ENCODE peak calls at places on chromosomes 13 and 19, in six cellular contexts. C is NCI-H226; L is CD8-positive, alpha-beta memory T cell; G is amniotic stem cell; A is AG04449; V is DMS 273 treated with DMSO at 0.1 percent for 48 hours. E is an unnamed sample.
A peak's percentile ranks its signal among the peaks of the same experiment; 100 is the strongest.

GRCh38 chr13:42626461-42626860 is 52.5 kb downstream of the TNFSF11 start:
- DNase-seq in C (no peak), L (no peak), G (no peak), A (no peak), V (no peak), E (no peak)

GRCh38 chr13:91767681-91768080 is 369.3 kb downstream of the GPC5 start:
- DNase-seq in C (peak; percentile 40), L (no peak), G (no peak), A (no peak), V (no peak), E (no peak)

GRCh38 chr13:60448907-60449510 is 52.0 kb downstream of the TDRD3 start:
- DNase-seq in C (peak; percentile 20), L (no peak), G (no peak), A (peak; percentile 12), V (no peak), E (no peak)

GRCh38 chr19:40247178-40247577 is 20.7 kb upstream of the CCNP start:
- DNase-seq in C (no peak), L (no peak), G (no peak), A (no peak), V (no peak), E (no peak)

GRCh38 chr13:46682015-46682414 is 114.9 kb downstream of the ESD start:
- DNase-seq in C (no peak), L (no peak), G (no peak), A (no peak), V (no peak), E (no peak)

GRCh38 chr19:46824887-46825730 is 25.5 kb downstream of the AP2S1 start:
- DNase-seq in C (no peak), L (no peak), G (no peak), A (no peak), V (no peak), E (no peak)

GRCh38 chr13:58437436-58437835 is 805.9 kb downstream of the PCDH17 start:
- DNase-seq in C (no peak), L (no peak), G (no peak), A (no peak), V (no peak), E (no peak)

GRCh38 chr19:10568444-10568825 is 344 bp downstream of the CDKN2D start:
- DNase-seq in C (no peak), L (no peak), G (no peak), A (no peak), V (no peak), E (no peak)

GRCh38 chr19:41886761-41887710 is 4.1 kb downstream of the ARHGEF1 start:
- DNase-seq in C (no peak), L (peak; percentile 95), G (no peak), A (no peak), V (no peak), E (no peak)

GRCh38 chr13:110187501-110188161 is 119.3 kb downstream of the COL4A1 start:
- DNase-seq in C (peak; percentile 93), L (no peak), G (peak; percentile 16), A (peak; percentile 9), V (no peak), E (no peak)

GRCh38 chr13:95660981-95661581 is 15.9 kb upstream of the DNAJC3 start:
- DNase-seq in C (peak; percentile 27), L (peak; percentile 13), G (peak; percentile 37), A (no peak), V (no peak), E (no peak)

GRCh38 chr19:5136060-5136855 is 167.3 kb downstream of the KDM4B start:
- DNase-seq in C (no peak), L (no peak), G (no peak), A (no peak), V (no peak), E (no peak)

GRCh38 chr19:35777411-35777841 is 2.1 kb downstream of the ARHGAP33 start:
- DNase-seq in C (no peak), L (no peak), G (no peak), A (no peak), V (no peak), E (no peak)

GRCh38 chr13:43301341-43301969 is 278.1 kb downstream of the DNAJC15 start:
- DNase-seq in C (no peak), L (no peak), G (no peak), A (no peak), V (no peak), E (no peak)

GRCh38 chr13:111245781-111246384 is 74.6 kb upstream of the TEX29 start:
- DNase-seq in C (no peak), L (no peak), G (peak; percentile 28), A (no peak), V (no peak), E (no peak)

GRCh38 chr13:99663185-99663825 is 162.0 kb downstream of the TM9SF2 start:
- DNase-seq in C (no peak), L (no peak), G (no peak), A (no peak), V (no peak), E (no peak)

GRCh38 chr19:52922841-52923781 is at the start of gene ZNF888:
- DNase-seq in C (peak; percentile 75), L (peak; percentile 77), G (peak; percentile 38), A (no peak), V (peak; percentile 67), E (peak; percentile 79)

GRCh38 chr13:45108716-45109706 is 11.3 kb upstream of the GTF2F2 start:
- DNase-seq in C (peak; percentile 52), L (peak; percentile 18), G (no peak), A (no peak), V (no peak), E (no peak)

GRCh38 chr19:32811151-32811550 is 58.4 kb downstream of the SLC7A9 start:
- DNase-seq in C (no peak), L (no peak), G (no peak), A (no peak), V (no peak), E (no peak)